ENCODE peak calls at places on chromosomes 11 and 22, in five cellular contexts. One of them, this sample, is unnamed.

GRCh38 chr11:23079382-23079813 is 219.1 kb upstream of the CCDC179 start:
- DNase-seq in epithelial cell of esophagus: no peak
- DNase-seq in BJ: peak; percentile 39
- DNase-seq in heart left ventricle: no peak
- DNase-seq in suprapubic skin: no peak
- DNase-seq in this sample: no peak

GRCh38 chr11:8330896-8331295 is 67.2 kb upstream of the LMO1 start:
- DNase-seq in epithelial cell of esophagus: no peak
- DNase-seq in heart left ventricle: no peak
- DNase-seq in suprapubic skin: no peak
- DNase-seq in BJ: no peak
- DNase-seq in this sample: no peak

GRCh38 chr22:36304429-36304828 is 51.5 kb downstream of the APOL1 start:
- DNase-seq in epithelial cell of esophagus: no peak
- DNase-seq in heart left ventricle: no peak
- DNase-seq in suprapubic skin: no peak
- DNase-seq in BJ: no peak
- DNase-seq in this sample: no peak

GRCh38 chr11:32080381-32080980 is 10.4 kb upstream of the RCN1 start:
- DNase-seq in heart left ventricle: no peak
- DNase-seq in BJ: no peak
- DNase-seq in epithelial cell of esophagus: no peak
- DNase-seq in suprapubic skin: no peak
- DNase-seq in this sample: no peak

GRCh38 chr11:96267490-96268010 is 75.4 kb downstream of the MAML2 start:
- DNase-seq in epithelial cell of esophagus: peak; percentile 26
- DNase-seq in heart left ventricle: no peak
- DNase-seq in BJ: no peak
- DNase-seq in suprapubic skin: no peak
- DNase-seq in this sample: no peak

GRCh38 chr11:10916674-10917073 is 58.8 kb upstream of the ZBED5 start:
- DNase-seq in suprapubic skin: no peak
- DNase-seq in heart left ventricle: no peak
- DNase-seq in BJ: no peak
- DNase-seq in epithelial cell of esophagus: peak; percentile 87
- DNase-seq in this sample: peak; percentile 73

GRCh38 chr11:40754297-40754696 is 705.2 kb downstream of the LRRC4C start:
- DNase-seq in heart left ventricle: no peak
- DNase-seq in suprapubic skin: no peak
- DNase-seq in BJ: no peak
- DNase-seq in epithelial cell of esophagus: no peak
- DNase-seq in this sample: no peak

GRCh38 chr11:11237433-11237832 is 115.6 kb downstream of the CSNK2A3 start:
- DNase-seq in epithelial cell of esophagus: no peak
- DNase-seq in suprapubic skin: no peak
- DNase-seq in heart left ventricle: no peak
- DNase-seq in BJ: no peak
- DNase-seq in this sample: no peak

GRCh38 chr11:86919557-86920210 is 35.5 kb downstream of the FZD4 start:
- DNase-seq in epithelial cell of esophagus: peak; percentile 71
- DNase-seq in suprapubic skin: no peak
- DNase-seq in BJ: no peak
- DNase-seq in heart left ventricle: no peak
- DNase-seq in this sample: peak; percentile 48

GRCh38 chr11:75114465-75114864 is 17.8 kb upstream of the OR2AT4 start:
- DNase-seq in heart left ventricle: no peak
- DNase-seq in suprapubic skin: no peak
- DNase-seq in BJ: no peak
- DNase-seq in epithelial cell of esophagus: no peak
- DNase-seq in this sample: no peak
- TF ChIP-seq CTCF in heart left ventricle: no peak
- TF ChIP-seq CTCF in suprapubic skin: no peak
- TF ChIP-seq CTCF in BJ: no peak
- TF ChIP-seq CTCF in epithelial cell of esophagus: no peak
- TF ChIP-seq CTCF in this sample: no peak

GRCh38 chr11:13291794-13292193 is 14.2 kb downstream of the BMAL1 start:
- DNase-seq in suprapubic skin: no peak
- DNase-seq in BJ: no peak
- DNase-seq in heart left ventricle: no peak
- DNase-seq in epithelial cell of esophagus: no peak
- DNase-seq in this sample: no peak

GRCh38 chr11:13290221-13290980 is 12.8 kb downstream of the BMAL1 start:
- DNase-seq in suprapubic skin: peak; percentile 16
- DNase-seq in epithelial cell of esophagus: peak; percentile 75
- DNase-seq in BJ: no peak
- DNase-seq in heart left ventricle: no peak
- DNase-seq in this sample: peak; percentile 36

GRCh38 chr11:13289081-13289480 is 11.5 kb downstream of the BMAL1 start:
- DNase-seq in heart left ventricle: no peak
- DNase-seq in suprapubic skin: no peak
- DNase-seq in BJ: no peak
- DNase-seq in epithelial cell of esophagus: peak; percentile 38
- DNase-seq in this sample: no peak

GRCh38 chr11:13292970-13293369 is 15.4 kb downstream of the BMAL1 start:
- DNase-seq in BJ: no peak
- DNase-seq in heart left ventricle: no peak
- DNase-seq in suprapubic skin: peak; percentile 8
- DNase-seq in epithelial cell of esophagus: no peak
- DNase-seq in this sample: no peak

GRCh38 chr11:13291361-13291760 is 13.8 kb downstream of the BMAL1 start:
- DNase-seq in BJ: no peak
- DNase-seq in epithelial cell of esophagus: no peak
- DNase-seq in heart left ventricle: no peak
- DNase-seq in suprapubic skin: no peak
- DNase-seq in this sample: no peak
- TF ChIP-seq CTCF in BJ: no peak
- TF ChIP-seq CTCF in epithelial cell of esophagus: no peak
- TF ChIP-seq CTCF in heart left ventricle: no peak
- TF ChIP-seq CTCF in suprapubic skin: no peak
- TF ChIP-seq CTCF in this sample: no peak

GRCh38 chr11:43931717-43932039 is 10.8 kb upstream of the C11orf96 start:
- DNase-seq in epithelial cell of esophagus: no peak
- DNase-seq in BJ: no peak
- DNase-seq in heart left ventricle: no peak
- DNase-seq in suprapubic skin: no peak
- DNase-seq in this sample: no peak
- TF ChIP-seq CTCF in epithelial cell of esophagus: no peak
- TF ChIP-seq CTCF in BJ: no peak
- TF ChIP-seq CTCF in heart left ventricle: no peak
- TF ChIP-seq CTCF in suprapubic skin: no peak
- TF ChIP-seq CTCF in this sample: no peak

GRCh38 chr11:84468255-84468654 is 1158.9 kb downstream of the DLG2 start:
- DNase-seq in BJ: no peak
- DNase-seq in heart left ventricle: no peak
- DNase-seq in epithelial cell of esophagus: no peak
- DNase-seq in suprapubic skin: no peak
- DNase-seq in this sample: no peak
- TF ChIP-seq CTCF in BJ: no peak
- TF ChIP-seq CTCF in heart left ventricle: no peak
- TF ChIP-seq CTCF in epithelial cell of esophagus: no peak
- TF ChIP-seq CTCF in suprapubic skin: no peak
- TF ChIP-seq CTCF in this sample: no peak

This sample was measured in mammary epithelial cell.